ENCODE peak calls at places on chromosome 19, in four cellular contexts. H is IMR-90, A is H1, S is H9. B is an unnamed sample.

GRCh38 chr19:52343548-52343947 is 7.5 kb downstream of the ZNF610 start:
- DNase-seq in H (peak), A (peak), S (peak), B (peak)

GRCh38 chr19:20513179-20513934 is 52.2 kb downstream of the ZNF737 start:
- DNase-seq in H (no peak), A (no peak), S (no peak), B (peak)

GRCh38 chr19:41116261-41116660 is 2.0 kb downstream of the CYP2F1 start:
- DNase-seq in H (no peak), A (no peak), S (no peak), B (no peak)

GRCh38 chr19:34576292-34576691 is 94.7 kb downstream of the WTIP start:
- DNase-seq in H (no peak), A (no peak), S (peak), B (no peak)

GRCh38 chr19:34173145-34173956 is 1.0 kb downstream of the LSM14A start:
- DNase-seq in H (peak), A (peak), S (peak), B (peak)

GRCh38 chr19:41000310-41000737 is 9.2 kb downstream of the CYP2B6 start:
- DNase-seq in H (no peak), A (no peak), S (no peak), B (no peak)

GRCh38 chr19:45779231-45780145 is 2.8 kb downstream of the DMPK start:
- DNase-seq in H (no peak), A (peak), S (peak), B (peak)

GRCh38 chr19:58317481-58318072 is 9.2 kb upstream of the ZSCAN22 start:
- DNase-seq in H (peak), A (no peak), S (no peak), B (peak)

GRCh38 chr19:49988433-49988832 is 27.5 kb upstream of the SIGLEC11 start:
- DNase-seq in H (peak), A (no peak), S (no peak), B (no peak)

GRCh38 chr19:10228393-10228792 is 2.7 kb downstream of the S1PR2 start:
- DNase-seq in H (no peak), A (no peak), S (no peak), B (no peak)

GRCh38 chr19:19588546-19588945 is 29.9 kb downstream of the PBX4 start:
- DNase-seq in H (peak), A (no peak), S (no peak), B (no peak)

GRCh38 chr19:45629704-45630103 is 9.5 kb downstream of the EML2 start:
- DNase-seq in H (no peak), A (no peak), S (no peak), B (no peak)

GRCh38 chr19:14072535-14073231 is at the start of gene MISP3:
- DNase-seq in H (no peak), A (no peak), S (no peak), B (no peak)

GRCh38 chr19:40801449-40802299 is 2.7 kb downstream of the EGLN2 start:
- DNase-seq in H (no peak), A (no peak), S (no peak), B (no peak)

GRCh38 chr19:39514840-39515550 is at the start of gene SELENOV:
- DNase-seq in H (no peak), A (no peak), S (peak), B (peak)
- H3K4ac ChIP-seq in H (no peak), A (peak), S (no peak), B (peak)

DNA sequence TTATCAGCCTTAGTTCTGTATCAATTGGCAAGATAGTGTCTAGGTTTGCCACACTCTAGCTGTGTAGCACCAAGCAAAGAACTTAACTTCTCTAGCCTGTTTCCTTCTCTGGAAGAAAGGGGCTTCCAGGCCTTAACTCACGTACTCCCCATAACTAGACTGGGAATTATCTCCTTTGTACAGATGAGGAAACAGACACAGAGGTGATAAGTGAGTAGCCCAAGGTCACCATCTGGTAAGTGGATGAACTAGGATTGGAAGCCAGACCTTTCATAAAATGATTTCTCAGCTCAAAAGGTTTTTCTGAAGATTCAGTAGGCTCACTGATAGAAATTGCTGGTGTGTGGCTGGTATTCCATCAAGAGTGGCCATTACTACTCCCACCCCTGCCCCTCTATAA is 3.1 kb downstream of the ZNF428 start:
- DNase-seq in H (no peak), A (no peak), S (no peak), B (no peak)
- H4K5ac ChIP-seq in H (no peak), A (no peak), S (no peak), B (no peak)

GRCh38 chr19:17511724-17512573 is 500 bp downstream of the PGLS start:
- DNase-seq in H (peak), A (peak), S (peak), B (peak)
- H3K4ac ChIP-seq in H (peak), A (peak), S (no peak), B (peak)

DNA sequence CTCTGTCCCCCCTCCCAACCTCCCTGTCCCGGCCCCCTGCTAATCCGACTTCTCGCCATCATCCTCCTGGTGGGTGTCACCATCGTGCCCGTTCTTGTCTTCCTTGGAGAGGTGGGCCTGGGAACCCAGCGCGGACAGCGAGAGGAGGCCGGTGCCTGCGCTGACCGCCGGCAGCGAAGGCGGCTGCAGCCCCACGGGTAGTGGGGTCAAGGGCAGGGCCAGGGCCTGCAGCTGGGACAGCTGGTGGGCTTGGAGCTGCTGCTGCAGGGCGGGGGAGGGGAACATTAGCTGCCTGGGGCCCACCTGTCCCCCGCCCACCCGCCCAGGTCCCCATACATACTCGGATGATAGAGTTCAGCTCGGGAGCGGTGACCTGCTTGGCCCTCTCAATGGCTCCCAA is 8.5 kb downstream of the TLE5 start:
- DNase-seq in H (no peak), A (no peak), S (no peak), B (no peak)
- H4K5ac ChIP-seq in H (no peak), A (no peak), S (no peak), B (no peak)

B was measured in mesendoderm.